ENCODE peak calls at places on chromosomes 16 and 17, in seven cellular contexts. V, Q, M, U, D, S and Z are unnamed samples.

GRCh38 chr17:82022310-82022980 is at the start of gene CENPX:
- DNase-seq in Q (no peak), V (no peak), D (no peak), U (no peak), S (peak; percentile 99), M (no peak), Z (peak; percentile 43)

GRCh38 chr17:1460233-1460632 is 4.2 kb upstream of the CRK start:
- DNase-seq in D (no peak), S (no peak), V (no peak), U (no peak), Q (no peak), M (no peak), Z (no peak)

GRCh38 chr17:37693328-37693727 is 50.1 kb upstream of the DDX52 start:
- DNase-seq in U (no peak), V (no peak), S (no peak), Q (no peak), M (no peak), D (no peak), Z (no peak)

GRCh38 chr16:50238868-50239301 is 27.5 kb upstream of the ADCY7 start:
- DNase-seq in V (no peak), S (no peak), Q (no peak), U (no peak), M (no peak), D (no peak), Z (no peak)

GRCh38 chr16:52549011-52549692 is 2.2 kb upstream of the TOX3 start:
- DNase-seq in M (no peak), S (peak; percentile 2), D (peak; percentile 88), U (no peak), V (no peak), Q (peak; percentile 63), Z (no peak)

GRCh38 chr17:78390241-78391050 is 12.0 kb downstream of the PGS1 start:
- DNase-seq in S (peak; percentile 48), V (peak; percentile 100), Q (peak; percentile 62), D (peak; percentile 96), M (peak; percentile 100), U (no peak), Z (no peak)

GRCh38 chr17:61251939-61252865 is 147.4 kb upstream of the TBX2 start:
- DNase-seq in Q (no peak), U (no peak), D (no peak), S (peak; percentile 19), M (peak; percentile 100), V (peak; percentile 99), Z (no peak)

GRCh38 chr17:1160591-1161041 is 19.2 kb downstream of the ABR start:
- DNase-seq in M (no peak), Q (peak; percentile 84), U (no peak), D (no peak), V (no peak), S (no peak), Z (no peak)

GRCh38 chr16:8675183-8676159 is 1.1 kb downstream of the ABAT start:
- DNase-seq in Q (no peak), U (no peak), D (no peak), V (no peak), M (no peak), S (no peak), Z (no peak)

GRCh38 chr16:48632137-48632774 is 22.3 kb upstream of the N4BP1 start:
- DNase-seq in Q (no peak), U (peak; percentile 17), D (no peak), S (no peak), M (no peak), V (no peak), Z (no peak)

GRCh38 chr16:49833055-49833454 is 22.9 kb downstream of the ZNF423 start:
- DNase-seq in V (no peak), M (no peak), S (no peak), D (no peak), Q (no peak), U (no peak), Z (no peak)

GRCh38 chr17:77555741-77556291 is 402.7 kb upstream of the TNRC6C start:
- DNase-seq in M (no peak), V (no peak), U (no peak), Q (no peak), S (no peak), D (no peak), Z (no peak)

GRCh38 chr16:11949527-11949926 is 7.7 kb upstream of the NPIPB2 start:
- DNase-seq in S (peak; percentile 75), V (peak; percentile 47), U (peak; percentile 56), Q (peak; percentile 64), M (peak; percentile 62), D (peak; percentile 79), Z (peak; percentile 30)

GRCh38 chr16:642189-643049 is 791 bp downstream of the MCRIP2 start:
- DNase-seq in D (peak; percentile 23), Q (no peak), V (no peak), U (peak; percentile 73), M (peak; percentile 49), S (peak; percentile 57), Z (no peak)

GRCh38 chr17:77451271-77451893 is 310.6 kb downstream of the SEC14L1 start:
- DNase-seq in D (peak; percentile 94), S (peak; percentile 34), V (peak; percentile 69), U (peak; percentile 88), Q (peak; percentile 95), M (peak; percentile 83), Z (peak; percentile 92)

GRCh38 chr16:1471569-1472194 is 3.1 kb downstream of the CLCN7 start:
- DNase-seq in M (no peak), U (peak; percentile 38), S (no peak), D (no peak), Q (no peak), V (no peak), Z (no peak)

GRCh38 chr17:1179635-1180433 is at the start of gene ABR:
- DNase-seq in Q (peak; percentile 77), S (peak; percentile 31), D (no peak), M (peak; percentile 46), V (peak; percentile 26), U (peak; percentile 82), Z (peak; percentile 67)

GRCh38 chr17:64146418-64147109 is 16.6 kb upstream of the ERN1 start:
- DNase-seq in S (peak; percentile 63), Q (peak; percentile 63), U (peak; percentile 52), D (peak; percentile 75), M (peak; percentile 85), V (peak; percentile 72), Z (no peak)

GRCh38 chr17:67477687-67478086 is 100.6 kb downstream of the PITPNC1 start:
- DNase-seq in D (no peak), Q (no peak), S (no peak), M (no peak), U (no peak), V (peak; percentile 80), Z (no peak)

GRCh38 chr17:67730706-67731105 is 13.0 kb downstream of the NOL11 start:
- DNase-seq in D (no peak), S (peak; percentile 93), Q (no peak), U (no peak), M (no peak), V (no peak), Z (no peak)

GRCh38 chr17:47776330-47777197 is 43.5 kb downstream of the TBX21 start:
- DNase-seq in U (no peak), M (peak; percentile 59), S (peak; percentile 68), Q (peak; percentile 46), D (peak; percentile 45), V (peak; percentile 42), Z (no peak)

GRCh38 chr16:64238576-64238975 is 883.3 kb downstream of the CDH11 start:
- DNase-seq in S (no peak), V (peak; percentile 23), M (no peak), Q (no peak), U (no peak), D (no peak), Z (no peak)

GRCh38 chr17:4980644-4981216 is 6.7 kb downstream of the CAMTA2 start:
- DNase-seq in S (peak; percentile 72), Q (peak; percentile 72), D (peak; percentile 90), V (peak; percentile 46), M (peak; percentile 64), U (peak; percentile 73), Z (peak; percentile 72)

GRCh38 chr17:80419255-80419654 is 4.3 kb downstream of the ENDOV start:
- DNase-seq in D (no peak), S (no peak), V (no peak), Q (no peak), M (no peak), U (no peak), Z (no peak)

GRCh38 chr16:89015271-89015859 is 38.4 kb upstream of the CBFA2T3 start:
- DNase-seq in V (no peak), Q (no peak), S (no peak), D (no peak), U (no peak), M (no peak), Z (no peak)

GRCh38 chr16:67637625-67638024 is 7.3 kb upstream of the CARMIL2 start:
- DNase-seq in S (no peak), V (no peak), D (no peak), U (no peak), M (no peak), Q (no peak), Z (no peak)

GRCh38 chr17:78366109-78366848 is 6.4 kb upstream of the SOCS3 start:
- DNase-seq in U (no peak), M (peak; percentile 39), S (peak; percentile 64), D (peak; percentile 53), Q (peak; percentile 66), V (no peak), Z (no peak)

GRCh38 chr16:4347010-4347409 is 4.1 kb downstream of the PAM16 start:
- DNase-seq in S (no peak), D (no peak), U (no peak), Q (no peak), M (peak; percentile 55), V (no peak), Z (no peak)
- H3K23ac ChIP-seq in S (no peak overlapping the region), D (no peak overlapping the region), U (no peak overlapping the region), Q (no peak overlapping the region), M (no peak overlapping the region), V (no peak overlapping the region), Z (no peak overlapping the region)

GRCh38 chr16:77233799-77234502 is 34.7 kb downstream of the SYCE1L start:
- DNase-seq in V (no peak), D (peak; percentile 34), Q (no peak), U (no peak), S (no peak), M (no peak), Z (no peak)
- H3K9ac ChIP-seq in V (no peak overlapping the region), D (no peak overlapping the region), Q (no peak overlapping the region), U (no peak overlapping the region), S (no peak overlapping the region), M (no peak overlapping the region), Z (no peak overlapping the region)

DNA sequence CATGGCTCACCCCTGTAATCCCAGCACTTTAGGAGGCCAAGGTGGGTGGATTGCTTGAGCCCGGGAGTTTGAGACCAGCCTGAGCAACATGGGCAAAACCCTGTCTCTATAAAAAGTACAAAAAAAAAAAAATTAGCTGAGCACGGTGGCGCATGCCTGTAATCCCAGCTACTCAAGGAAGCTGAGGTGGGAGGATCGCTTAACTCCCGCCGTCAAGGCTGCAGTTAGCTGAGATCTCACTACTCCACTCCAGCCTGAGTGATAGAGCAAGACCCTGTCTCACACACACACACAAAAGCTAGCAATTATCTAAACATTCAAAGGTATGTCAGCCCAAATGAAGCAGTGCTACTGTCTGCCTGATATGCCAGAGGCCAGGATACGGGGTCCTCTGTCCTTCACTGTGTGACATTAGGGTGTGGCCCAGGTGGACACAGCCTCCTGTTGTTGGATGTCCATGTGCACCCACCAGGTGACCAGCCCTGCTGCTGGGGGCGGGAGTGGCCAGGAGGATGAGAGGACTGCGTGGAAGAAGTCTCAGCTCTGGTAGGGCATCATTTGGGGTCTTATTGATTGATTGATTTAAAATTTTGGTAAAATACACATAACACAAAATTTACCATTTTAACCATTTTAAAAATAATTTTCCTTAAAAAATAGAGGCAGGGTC is 3.9 kb downstream of the NLRC3 start:
- DNase-seq in D (no peak), M (no peak), V (no peak), U (no peak), S (no peak), Q (no peak), Z (no peak)
- H2AK5ac ChIP-seq in D (no peak overlapping the region), M (no peak overlapping the region), V (no peak overlapping the region), U (no peak overlapping the region), S (no peak overlapping the region), Q (no peak overlapping the region), Z (peak overlapping the region; percentile 28)

GRCh38 chr16:20941635-20941926 is 41.0 kb downstream of the LYRM1 start:
- DNase-seq in S (no peak), U (no peak), Q (no peak), V (no peak), D (no peak), M (no peak), Z (no peak)
- H3K23ac ChIP-seq in S (no peak overlapping the region), U (no peak overlapping the region), Q (no peak overlapping the region), V (no peak overlapping the region), D (no peak overlapping the region), M (no peak overlapping the region), Z (no peak overlapping the region)